ENCODE peak calls at places on chromosomes 3 and 15, in seven cellular contexts. I is mucosa of gallbladder; R is activated CD8-positive, alpha-beta memory T cell treated with anti-CD3 and anti-CD28 coated beads for 24 hours; J is frontal cortex; S is Calu3; N is bronchial epithelial cell; U is ovary. K is an unnamed sample.

GRCh38 chr3:126434931-126435411 is 40.3 kb downstream of the CFAP100 start:
- DNase-seq in R (peak), I (no peak), U (no peak), S (no peak), J (no peak), N (no peak), K (no peak)

GRCh38 chr3:66655673-66656072 is 154.9 kb upstream of the LRIG1 start:
- DNase-seq in I (no peak), N (no peak), J (no peak), S (no peak), U (no peak), R (no peak), K (no peak)

GRCh38 chr3:122247825-122248185 is 64.3 kb downstream of the CASR start:
- DNase-seq in J (no peak), I (no peak), R (no peak), N (no peak), U (no peak), S (no peak), K (no peak)

GRCh38 chr3:19641408-19641807 is 292.6 kb downstream of the EFHB start:
- DNase-seq in I (no peak), U (no peak), J (no peak), N (no peak), R (no peak), S (no peak), K (no peak)

GRCh38 chr3:141602706-141603105 is 115.9 kb downstream of the RASA2 start:
- DNase-seq in U (no peak), J (no peak), N (no peak), R (no peak), I (no peak), S (no peak), K (no peak)

GRCh38 chr15:31869640-31870335 is 160.5 kb upstream of the CHRNA7 start:
- DNase-seq in J (peak), I (no peak), S (no peak), U (peak), N (no peak), R (peak), K (no peak)

GRCh38 chr3:23949784-23950183 is 4.7 kb downstream of the NR1D2 start:
- DNase-seq in S (no peak), U (peak), R (no peak), I (no peak), J (no peak), N (no peak), K (peak)

GRCh38 chr15:81781316-81781868 is 264.4 kb downstream of the MEX3B start:
- DNase-seq in S (no peak), R (no peak), U (no peak), N (no peak), I (no peak), J (no peak), K (no peak)

GRCh38 chr3:39150170-39150802 is 3.1 kb downstream of the CSRNP1 start:
- DNase-seq in R (no peak), U (no peak), I (no peak), N (no peak), J (no peak), S (no peak), K (no peak)

GRCh38 chr15:91950631-91951384 is 97.3 kb downstream of the SLCO3A1 start:
- DNase-seq in U (no peak), S (no peak), N (peak), R (no peak), I (no peak), J (no peak), K (no peak)

GRCh38 chr3:129608087-129608935 is 1.8 kb upstream of the PLXND1 start:
- DNase-seq in S (no peak), U (no peak), I (no peak), R (no peak), J (peak), N (no peak), K (no peak)

GRCh38 chr3:3615533-3615932 is 183.7 kb upstream of the LRRN1 start:
- DNase-seq in S (peak), N (peak), U (no peak), R (no peak), I (no peak), J (no peak), K (no peak)

GRCh38 chr3:43895573-43895972 is 204.8 kb downstream of the ABHD5 start:
- DNase-seq in S (no peak), J (no peak), I (no peak), U (no peak), R (no peak), N (no peak), K (no peak)

GRCh38 chr3:177966493-177966892 is 569.7 kb upstream of the KCNMB2 start:
- DNase-seq in U (no peak), S (no peak), J (no peak), I (no peak), N (no peak), R (no peak), K (no peak)

GRCh38 chr3:44114142-44114541 is 127.5 kb upstream of the TOPAZ1 start:
- DNase-seq in N (no peak), R (peak), U (no peak), S (peak), I (peak), J (no peak), K (peak)

GRCh38 chr3:106534206-106534605 is 665.4 kb upstream of the CBLB start:
- DNase-seq in U (no peak), J (no peak), I (no peak), N (peak), R (peak), S (peak), K (no peak)

GRCh38 chr3:61872077-61872706 is 310.8 kb downstream of the PTPRG start:
- DNase-seq in S (no peak), R (no peak), N (no peak), I (no peak), J (no peak), U (no peak), K (no peak)

GRCh38 chr3:185151959-185152432 is 864 bp downstream of the C3orf70 start:
- DNase-seq in S (no peak), N (no peak), I (no peak), R (no peak), J (peak), U (no peak), K (peak)

GRCh38 chr3:65334045-65334665 is 646.4 kb upstream of the ADAMTS9 start:
- DNase-seq in N (no peak), S (peak), I (no peak), R (no peak), U (peak), J (no peak), K (no peak)

GRCh38 chr15:82936966-82937647 is 15.4 kb downstream of the HOMER2 start:
- DNase-seq in S (no peak), J (no peak), N (peak), R (no peak), I (no peak), U (no peak), K (no peak)